ENCODE peak calls at places on chromosomes 6 and 20, in six cellular contexts. E is NCI-H1436, S is upper lobe of right lung, P is SJCRH30, U is body of pancreas, L is left ventricle myocardium inferior. B is an unnamed sample.

GRCh38 chr20:23092409-23092756 is 6.3 kb upstream of the CD93 start:
- DNase-seq in E (no peak), S (no peak), P (peak), U (no peak), L (no peak), B (no peak)

GRCh38 chr6:14713008-14713452 is 532.8 kb upstream of the JARID2 start:
- DNase-seq in E (no peak), S (no peak), P (no peak), U (peak), L (peak), B (no peak)

GRCh38 chr6:15305496-15305895 is 59.6 kb downstream of the JARID2 start:
- DNase-seq in E (no peak), S (no peak), P (no peak), U (no peak), L (no peak), B (no peak)

GRCh38 chr6:149368065-149368464 is 32.0 kb upstream of the SUMO4 start:
- DNase-seq in E (no peak), S (no peak), P (no peak), U (no peak), L (no peak), B (no peak)

GRCh38 chr6:15413558-15414257 is 167.8 kb downstream of the JARID2 start:
- DNase-seq in E (no peak), S (no peak), P (no peak), U (no peak), L (no peak), B (no peak)

GRCh38 chr6:45896783-45897441 is 118.7 kb downstream of the CLIC5 start:
- DNase-seq in E (no peak), S (no peak), P (peak), U (no peak), L (no peak), B (no peak)

GRCh38 chr20:57849126-57849867 is 139.5 kb upstream of the PMEPA1 start:
- DNase-seq in E (no peak), S (no peak), P (peak), U (no peak), L (no peak), B (no peak)

GRCh38 chr20:11544029-11544678 is 373.5 kb upstream of the BTBD3 start:
- DNase-seq in E (peak), S (no peak), P (peak), U (peak), L (no peak), B (peak)

GRCh38 chr6:13304101-13304500 is 24.2 kb downstream of the TBC1D7 start:
- DNase-seq in E (no peak), S (no peak), P (no peak), U (no peak), L (no peak), B (no peak)

GRCh38 chr6:66662721-66663120 is 955.7 kb upstream of the EYS start:
- DNase-seq in E (no peak), S (no peak), P (no peak), U (no peak), L (no peak), B (no peak)

GRCh38 chr6:16985484-16986284 is 116.2 kb upstream of the STMND1 start:
- DNase-seq in E (no peak), S (no peak), P (peak), U (no peak), L (no peak), B (peak)

GRCh38 chr6:24520929-24521546 is 26.3 kb downstream of the ALDH5A1 start:
- DNase-seq in E (peak), S (peak), P (peak), U (peak), L (peak), B (peak)

GRCh38 chr6:114144887-114145851 is 174.2 kb upstream of the HDAC2 start:
- DNase-seq in E (no peak), S (no peak), P (peak), U (peak), L (no peak), B (no peak)

GRCh38 chr6:30821862-30822784 is 62.2 kb upstream of the DDR1 start:
- DNase-seq in E (no peak), S (no peak), P (no peak), U (peak), L (no peak), B (no peak)

GRCh38 chr6:2945069-2945452 is 26.3 kb downstream of the SERPINB6 start:
- DNase-seq in E (no peak), S (no peak), P (no peak), U (no peak), L (no peak), B (no peak)

GRCh38 chr6:130239755-130240154 is 17.0 kb upstream of the SAMD3 start:
- DNase-seq in E (no peak), S (no peak), P (no peak), U (no peak), L (no peak), B (no peak)

GRCh38 chr6:146851837-146852236 is 253.1 kb downstream of the ADGB start:
- DNase-seq in E (no peak), S (no peak), P (peak), U (no peak), L (no peak), B (no peak)

GRCh38 chr6:21381336-21381963 is 212.1 kb upstream of the SOX4 start:
- DNase-seq in E (no peak), S (no peak), P (no peak), U (no peak), L (no peak), B (peak)

GRCh38 chr6:160462551-160463109 is 114.5 kb downstream of the SLC22A3 start:
- DNase-seq in E (no peak), S (no peak), P (no peak), U (peak), L (no peak), B (peak)

GRCh38 chr20:32312718-32313424 is 35.4 kb downstream of the KIF3B start:
- DNase-seq in E (no peak), S (no peak), P (no peak), U (no peak), L (no peak), B (no peak)

GRCh38 chr6:106882601-106883518 is 91.7 kb downstream of the CD24 start:
- DNase-seq in E (no peak), S (no peak), P (no peak), U (peak), L (no peak), B (no peak)

GRCh38 chr6:166489301-166490155 is 97.0 kb downstream of the RAMACL start:
- DNase-seq in E (no peak), S (no peak), P (no peak), U (no peak), L (peak), B (no peak)

GRCh38 chr20:32839227-32839981 is 19.3 kb upstream of the EFCAB8 start:
- DNase-seq in E (no peak), S (no peak), P (peak), U (no peak), L (no peak), B (no peak)

GRCh38 chr6:117992856-117993255 is 85.8 kb downstream of the SLC35F1 start:
- DNase-seq in E (no peak), S (no peak), P (no peak), U (no peak), L (no peak), B (peak)

GRCh38 chr6:85670573-85670972 is 27.9 kb upstream of the SYNCRIP start:
- DNase-seq in E (no peak), S (no peak), P (no peak), U (no peak), L (no peak), B (no peak)

GRCh38 chr6:12886961-12887775 is 170.6 kb downstream of the PHACTR1 start:
- DNase-seq in E (no peak), S (no peak), P (no peak), U (no peak), L (no peak), B (no peak)

GRCh38 chr6:34324738-34325444 is 67.6 kb downstream of the NUDT3 start:
- DNase-seq in E (peak), S (no peak), P (peak), U (no peak), L (peak), B (no peak)

GRCh38 chr6:119390276-119390793 is 40.8 kb upstream of the MAN1A1 start:
- DNase-seq in E (no peak), S (no peak), P (no peak), U (no peak), L (no peak), B (no peak)

GRCh38 chr20:37902504-37903313 is at the start of gene VSTM2L:
- DNase-seq in E (no peak), S (peak), P (no peak), U (no peak), L (no peak), B (peak)

GRCh38 chr6:4017847-4018193 is 61.1 kb downstream of the FAM217A start:
- DNase-seq in E (peak), S (no peak), P (no peak), U (no peak), L (no peak), B (peak)

GRCh38 chr6:89117285-89118108 is at the start of gene SRSF12:
- DNase-seq in E (peak), S (peak), P (peak), U (peak), L (peak), B (no peak)

GRCh38 chr6:16658661-16659060 is 102.6 kb downstream of the ATXN1 start:
- DNase-seq in E (no peak), S (no peak), P (no peak), U (no peak), L (no peak), B (no peak)

GRCh38 chr6:27753668-27754407 is 158.4 kb downstream of the OR2B2 start:
- DNase-seq in E (peak), S (peak), P (peak), U (peak), L (peak), B (peak)

GRCh38 chr6:106629103-106629858 is at the start of the genes QRSL1 and RTN4IP1:
- DNase-seq in E (peak), S (peak), P (peak), U (peak), L (peak), B (peak)

GRCh38 chr6:52217761-52218160 is 26.5 kb downstream of the IL17F start:
- DNase-seq in E (no peak), S (no peak), P (no peak), U (no peak), L (no peak), B (no peak)

GRCh38 chr6:167643716-167644115 is 183.0 kb upstream of the AFDN start:
- DNase-seq in E (no peak), S (no peak), P (no peak), U (no peak), L (no peak), B (no peak)

B was measured in SW480.